ENCODE peak calls at places on chromosomes 6 and 20, in four cellular contexts. L is ovary, B is A549, P is transverse colon. U is an unnamed sample.

GRCh38 chr6:87092435-87092834 is 2.5 kb downstream of the CGA start:
- DNase-seq in B (no peak), P (no peak), L (no peak), U (no peak)

GRCh38 chr6:106165885-106166485 is 79.8 kb downstream of the PRDM1 start:
- DNase-seq in B (no peak), P (no peak), L (no peak), U (peak; percentile 62)

GRCh38 chr20:32536861-32537656 is 48.1 kb downstream of the NOL4L start:
- DNase-seq in P (peak; percentile 91), B (no peak), L (no peak), U (no peak)

GRCh38 chr6:4672772-4673171 is 103.4 kb upstream of the CDYL start:
- DNase-seq in L (no peak), B (no peak), P (no peak), U (no peak)

GRCh38 chr6:39568896-39569295 is 156.3 kb downstream of the KIF6 start:
- DNase-seq in L (no peak), P (no peak), B (no peak), U (no peak)

GRCh38 chr6:113697642-113698410 is 159.3 kb upstream of the MARCKS start:
- DNase-seq in B (no peak), P (no peak), L (no peak), U (no peak)

GRCh38 chr20:57652865-57653545 is 32.8 kb upstream of the ZBP1 start:
- DNase-seq in P (no peak), L (no peak), B (peak; percentile 1), U (peak; percentile 70)

GRCh38 chr6:135851442-135852271 is at the start of gene PDE7B:
- DNase-seq in P (peak; percentile 74), L (peak; percentile 86), B (peak; percentile 73), U (no peak)

GRCh38 chr6:12275084-12275483 is 15.1 kb upstream of the EDN1 start:
- DNase-seq in P (no peak), L (no peak), B (no peak), U (no peak)

GRCh38 chr6:169935861-169936260 is 184.4 kb downstream of the ERMARD start:
- DNase-seq in B (no peak), L (no peak), P (no peak), U (peak; percentile 91)
- TF ChIP-seq POLR2A in B (no peak), L (no peak), P (no peak), U (no peak)

DNA sequence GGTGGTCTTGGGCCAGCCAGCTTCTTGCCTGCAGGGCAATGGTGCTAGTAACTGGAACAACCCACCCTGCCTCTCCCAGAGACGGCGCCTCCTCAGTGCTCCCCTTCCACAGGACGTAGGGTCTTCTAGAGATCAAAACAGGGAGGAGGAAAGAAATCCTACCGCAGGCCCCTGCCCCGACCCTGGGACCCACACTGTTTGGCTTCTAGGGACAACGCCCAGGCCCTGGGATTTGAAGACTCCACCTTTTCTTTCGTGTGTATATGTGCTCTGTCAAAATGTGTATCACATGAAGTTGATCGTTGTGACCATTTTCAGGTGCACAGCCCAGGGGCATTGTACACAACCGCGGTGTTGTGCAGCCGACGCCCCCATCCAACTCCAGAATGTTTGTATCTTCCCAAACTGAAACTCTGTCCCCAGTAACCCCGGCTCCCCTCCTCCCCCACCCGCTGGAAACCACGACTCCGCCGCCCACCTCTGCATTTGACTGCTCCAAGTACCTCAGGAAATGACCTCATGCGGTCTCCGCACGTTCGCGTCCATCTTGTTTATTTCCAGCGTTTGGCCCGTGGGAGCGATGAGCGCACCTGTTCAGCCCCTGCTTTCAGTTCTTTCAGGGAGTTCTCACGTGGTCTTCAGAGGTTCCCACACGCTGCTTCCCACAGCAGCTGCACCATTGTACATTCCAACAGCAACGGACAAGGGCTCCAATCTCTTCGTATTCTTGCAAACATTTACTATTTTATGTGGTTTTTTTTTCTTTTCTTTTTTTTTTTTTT is 3.4 kb upstream of the BHLHE23 start:
- DNase-seq in L (no peak), B (no peak), P (peak; percentile 73), U (no peak)
- TF ChIP-seq EP300 in L (no peak), B (no peak), P (no peak), U (no peak)

DNA sequence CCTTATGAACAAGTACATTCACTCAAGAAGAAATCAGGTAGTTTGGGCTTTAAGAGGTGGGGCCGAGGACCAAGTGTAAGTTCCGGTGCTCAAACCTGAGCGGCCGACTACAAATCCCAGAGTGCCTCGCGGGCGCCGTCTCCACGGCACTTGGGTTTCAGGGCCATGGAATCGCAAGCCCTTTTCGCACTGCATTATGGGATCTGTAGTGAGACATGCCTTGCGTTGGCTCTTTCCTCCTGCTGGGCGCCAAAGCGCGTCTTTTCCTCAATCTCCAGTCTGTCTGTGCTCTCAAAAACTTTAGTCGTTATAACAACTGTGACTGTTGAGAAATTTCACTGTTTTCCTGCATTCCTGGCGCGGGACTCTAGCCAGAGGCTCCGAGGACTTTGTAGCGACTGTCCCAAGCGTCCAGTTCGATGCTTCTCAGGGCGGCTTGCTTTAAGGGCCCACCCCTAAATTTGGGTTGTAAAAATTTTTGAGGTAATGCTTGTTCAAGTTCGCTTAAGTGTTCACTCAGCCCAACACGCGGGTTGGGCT is 408 bp upstream of the FBXO9 start:
- DNase-seq in B (peak; percentile 85), P (peak; percentile 98), L (peak; percentile 95), U (peak; percentile 99)
- TF ChIP-seq POLR2A in B (no peak), P (no peak), L (peak; percentile 56), U (peak; percentile 5)

GRCh38 chr6:151056230-151056907 is 183.4 kb upstream of the AKAP12 start:
- DNase-seq in B (no peak), L (no peak), P (no peak), U (peak; percentile 77)
- TF ChIP-seq EP300 in B (no peak), L (no peak), P (no peak), U (no peak)

GRCh38 chr6:161237176-161237575 is 36.7 kb downstream of the AGPAT4 start:
- DNase-seq in L (no peak), P (no peak), B (no peak), U (no peak)
- TF ChIP-seq POLR2A in L (no peak), P (no peak), B (no peak), U (no peak)

DNA sequence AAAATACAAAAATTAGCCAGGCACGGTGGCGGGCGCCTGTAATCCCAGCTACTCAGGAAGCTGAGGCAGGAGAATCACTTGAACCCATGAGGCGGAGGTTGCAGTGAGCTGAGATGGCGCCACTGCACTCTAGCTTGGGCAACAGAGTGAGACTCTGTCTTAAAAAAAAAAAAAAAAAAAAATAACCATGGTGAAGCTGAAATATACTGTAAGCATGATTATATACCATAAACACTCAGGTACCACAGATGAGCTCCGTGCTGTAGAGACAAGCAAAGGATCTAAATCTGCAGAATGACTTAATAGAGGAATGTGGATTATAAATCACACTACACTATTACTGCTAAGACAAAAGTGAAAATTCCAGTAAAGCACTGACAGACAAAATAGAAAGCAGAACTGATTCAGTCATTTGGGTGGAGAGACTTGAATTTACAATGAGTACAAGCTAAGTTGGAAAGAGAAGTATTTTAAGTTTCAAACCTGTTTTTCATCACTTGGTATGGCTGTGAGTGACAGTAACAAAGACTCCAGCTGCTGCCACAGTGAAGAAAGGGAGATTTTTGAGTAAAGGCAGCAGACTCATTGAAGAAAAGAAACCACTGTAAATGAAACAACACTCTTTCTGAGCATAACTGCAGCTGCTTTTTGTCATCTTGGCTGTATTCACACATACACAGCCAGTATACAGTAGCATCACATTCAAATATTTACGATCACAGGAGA is 322.1 kb downstream of the RNGTT start:
- DNase-seq in L (no peak), P (no peak), B (no peak), U (no peak)
- TF ChIP-seq EP300 in L (no peak), P (no peak), B (no peak), U (no peak)

U was measured in esophagus muscularis mucosa.